ENCODE peak calls at places on chromosomes 2 and 18, in eight cellular contexts. One of them, this sample, is unnamed.

GRCh38 chr2:232988444-232988843 is 24.6 kb downstream of the NGEF start:
- DNase-seq in left ventricle myocardium inferior: no peak
- DNase-seq in EL: peak; percentile 97
- DNase-seq in iPS-NIHi11: peak; percentile 69
- DNase-seq in mucosa of descending colon: peak; percentile 70
- DNase-seq in GM23248: peak; percentile 98
- DNase-seq in brain microvascular endothelial cell: peak; percentile 97
- DNase-seq in WTC11: no peak
- DNase-seq in this sample: no peak

GRCh38 chr2:193517615-193518014 is 1322.9 kb upstream of the TMEFF2 start:
- DNase-seq in left ventricle myocardium inferior: no peak
- DNase-seq in EL: no peak
- DNase-seq in iPS-NIHi11: no peak
- DNase-seq in mucosa of descending colon: no peak
- DNase-seq in GM23248: no peak
- DNase-seq in brain microvascular endothelial cell: no peak
- DNase-seq in WTC11: no peak
- DNase-seq in this sample: no peak

GRCh38 chr18:27030403-27030802 is 154.7 kb downstream of the CHST9 start:
- DNase-seq in left ventricle myocardium inferior: no peak
- DNase-seq in EL: no peak
- DNase-seq in iPS-NIHi11: no peak
- DNase-seq in mucosa of descending colon: no peak
- DNase-seq in GM23248: no peak
- DNase-seq in brain microvascular endothelial cell: no peak
- DNase-seq in WTC11: no peak
- DNase-seq in this sample: no peak

GRCh38 chr18:23127145-23127544 is 8.1 kb upstream of the CABLES1 start:
- DNase-seq in left ventricle myocardium inferior: no peak
- DNase-seq in EL: no peak
- DNase-seq in iPS-NIHi11: no peak
- DNase-seq in mucosa of descending colon: no peak
- DNase-seq in GM23248: peak; percentile 31
- DNase-seq in brain microvascular endothelial cell: no peak
- DNase-seq in WTC11: no peak
- DNase-seq in this sample: no peak

GRCh38 chr2:25371253-25372241 is 29.8 kb upstream of the DNMT3A start:
- DNase-seq in left ventricle myocardium inferior: no peak
- DNase-seq in EL: no peak
- DNase-seq in iPS-NIHi11: no peak
- DNase-seq in mucosa of descending colon: peak; percentile 37
- DNase-seq in GM23248: no peak
- DNase-seq in brain microvascular endothelial cell: no peak
- DNase-seq in WTC11: peak; percentile 2
- DNase-seq in this sample: no peak

GRCh38 chr18:5285326-5285725 is 10.2 kb downstream of the ZBTB14 start:
- DNase-seq in left ventricle myocardium inferior: no peak
- DNase-seq in EL: no peak
- DNase-seq in iPS-NIHi11: no peak
- DNase-seq in mucosa of descending colon: no peak
- DNase-seq in GM23248: no peak
- DNase-seq in brain microvascular endothelial cell: no peak
- DNase-seq in WTC11: no peak
- DNase-seq in this sample: no peak

GRCh38 chr2:29073913-29074312 is 410 bp downstream of the PCARE start:
- DNase-seq in left ventricle myocardium inferior: no peak
- DNase-seq in EL: no peak
- DNase-seq in iPS-NIHi11: no peak
- DNase-seq in mucosa of descending colon: no peak
- DNase-seq in GM23248: no peak
- DNase-seq in brain microvascular endothelial cell: no peak
- DNase-seq in WTC11: no peak
- DNase-seq in this sample: no peak

GRCh38 chr2:964567-964966 is 13.9 kb downstream of the SNTG2 start:
- DNase-seq in left ventricle myocardium inferior: no peak
- DNase-seq in EL: no peak
- DNase-seq in iPS-NIHi11: no peak
- DNase-seq in mucosa of descending colon: no peak
- DNase-seq in GM23248: no peak
- DNase-seq in brain microvascular endothelial cell: no peak
- DNase-seq in WTC11: no peak
- DNase-seq in this sample: no peak

GRCh38 chr2:200044453-200044852 is 89.1 kb downstream of the MAIP1 start:
- DNase-seq in left ventricle myocardium inferior: no peak
- DNase-seq in EL: no peak
- DNase-seq in iPS-NIHi11: no peak
- DNase-seq in mucosa of descending colon: no peak
- DNase-seq in GM23248: no peak
- DNase-seq in brain microvascular endothelial cell: no peak
- DNase-seq in WTC11: no peak
- DNase-seq in this sample: no peak

GRCh38 chr2:143425896-143426295 is 296.7 kb downstream of the ARHGAP15 start:
- DNase-seq in left ventricle myocardium inferior: no peak
- DNase-seq in EL: no peak
- DNase-seq in iPS-NIHi11: no peak
- DNase-seq in mucosa of descending colon: no peak
- DNase-seq in GM23248: peak; percentile 7
- DNase-seq in brain microvascular endothelial cell: peak; percentile 24
- DNase-seq in WTC11: no peak
- DNase-seq in this sample: no peak

GRCh38 chr2:8623958-8624591 is 57.8 kb upstream of the ID2 start:
- DNase-seq in left ventricle myocardium inferior: no peak
- DNase-seq in EL: no peak
- DNase-seq in iPS-NIHi11: no peak
- DNase-seq in mucosa of descending colon: no peak
- DNase-seq in GM23248: no peak
- DNase-seq in brain microvascular endothelial cell: no peak
- DNase-seq in WTC11: no peak
- DNase-seq in this sample: no peak